ENCODE peak calls at places on chromosome X, in seven cellular contexts. One of them, this sample, is unnamed. For H3K4me1, the result is how much of the 10 kb centered on the place peaks cover.

GRCh38 chrX:21708116-21708515 is 49.8 kb downstream of the SMPX start:
- DNase-seq in IMR-90: no peak
- DNase-seq in heart right ventricle: no peak
- DNase-seq in upper lobe of left lung: no peak
- DNase-seq in mucosa of descending colon: no peak
- DNase-seq in CD8-positive, alpha-beta memory T cell: no peak
- DNase-seq in Caco-2: no peak
- DNase-seq in this sample: no peak

GRCh38 chrX:49106930-49107329 is 16.6 kb downstream of the GPKOW start:
- DNase-seq in heart right ventricle: peak
- DNase-seq in CD8-positive, alpha-beta memory T cell: no peak
- DNase-seq in upper lobe of left lung: peak
- DNase-seq in mucosa of descending colon: no peak
- DNase-seq in Caco-2: peak
- DNase-seq in IMR-90: peak
- DNase-seq in this sample: no peak

GRCh38 chrX:38652934-38653442 is 91.6 kb downstream of the TSPAN7 start:
- DNase-seq in CD8-positive, alpha-beta memory T cell: no peak
- DNase-seq in heart right ventricle: no peak
- DNase-seq in upper lobe of left lung: no peak
- DNase-seq in IMR-90: no peak
- DNase-seq in Caco-2: no peak
- DNase-seq in mucosa of descending colon: no peak
- DNase-seq in this sample: no peak

GRCh38 chrX:21757960-21758359 is at the start of gene SMPX:
- DNase-seq in CD8-positive, alpha-beta memory T cell: no peak
- DNase-seq in IMR-90: no peak
- DNase-seq in upper lobe of left lung: no peak
- DNase-seq in Caco-2: no peak
- DNase-seq in heart right ventricle: peak
- DNase-seq in mucosa of descending colon: no peak
- DNase-seq in this sample: no peak

GRCh38 chrX:132480581-132481203 is 8.1 kb downstream of the MBNL3 start:
- DNase-seq in IMR-90: peak
- DNase-seq in Caco-2: no peak
- DNase-seq in upper lobe of left lung: peak
- DNase-seq in mucosa of descending colon: peak
- DNase-seq in heart right ventricle: no peak
- DNase-seq in CD8-positive, alpha-beta memory T cell: peak
- DNase-seq in this sample: peak

GRCh38 chrX:7948483-7948882 is 21.3 kb upstream of the PNPLA4 start:
- DNase-seq in upper lobe of left lung: no peak
- DNase-seq in IMR-90: no peak
- DNase-seq in CD8-positive, alpha-beta memory T cell: no peak
- DNase-seq in mucosa of descending colon: no peak
- DNase-seq in Caco-2: no peak
- DNase-seq in heart right ventricle: no peak
- DNase-seq in this sample: no peak

GRCh38 chrX:340121-340520 is 21.5 kb upstream of the GTPBP6 start:
- DNase-seq in CD8-positive, alpha-beta memory T cell: no peak
- DNase-seq in upper lobe of left lung: no peak
- DNase-seq in mucosa of descending colon: peak
- DNase-seq in heart right ventricle: no peak
- DNase-seq in Caco-2: no peak
- DNase-seq in IMR-90: no peak
- DNase-seq in this sample: no peak

GRCh38 chrX:17944833-17945497 is 83.9 kb upstream of the RAI2 start:
- DNase-seq in Caco-2: peak
- DNase-seq in IMR-90: no peak
- DNase-seq in heart right ventricle: no peak
- DNase-seq in mucosa of descending colon: no peak
- DNase-seq in upper lobe of left lung: no peak
- DNase-seq in CD8-positive, alpha-beta memory T cell: no peak
- DNase-seq in this sample: no peak

GRCh38 chrX:85065512-85066198 is 62.0 kb downstream of the APOOL start:
- DNase-seq in mucosa of descending colon: no peak
- DNase-seq in heart right ventricle: no peak
- DNase-seq in CD8-positive, alpha-beta memory T cell: no peak
- DNase-seq in upper lobe of left lung: no peak
- DNase-seq in IMR-90: no peak
- DNase-seq in Caco-2: no peak
- DNase-seq in this sample: no peak

GRCh38 chrX:119647552-119648420 is 41.6 kb upstream of the NKRF start:
- DNase-seq in IMR-90: no peak
- DNase-seq in upper lobe of left lung: no peak
- DNase-seq in Caco-2: no peak
- DNase-seq in heart right ventricle: no peak
- DNase-seq in CD8-positive, alpha-beta memory T cell: peak
- DNase-seq in mucosa of descending colon: no peak
- DNase-seq in this sample: peak

GRCh38 chrX:20514358-20514757 is 247.6 kb upstream of the RPS6KA3 start:
- DNase-seq in Caco-2: no peak
- DNase-seq in IMR-90: peak
- DNase-seq in upper lobe of left lung: peak
- DNase-seq in CD8-positive, alpha-beta memory T cell: no peak
- DNase-seq in heart right ventricle: no peak
- DNase-seq in mucosa of descending colon: no peak
- DNase-seq in this sample: no peak

GRCh38 chrX:15605233-15605632 is 4.5 kb upstream of the ACE2 start:
- DNase-seq in Caco-2: no peak
- DNase-seq in upper lobe of left lung: no peak
- DNase-seq in mucosa of descending colon: no peak
- DNase-seq in IMR-90: no peak
- DNase-seq in CD8-positive, alpha-beta memory T cell: no peak
- DNase-seq in heart right ventricle: no peak
- DNase-seq in this sample: no peak

GRCh38 chrX:119238557-119238956 is 2.5 kb downstream of the PGRMC1 start:
- DNase-seq in heart right ventricle: no peak
- DNase-seq in Caco-2: no peak
- DNase-seq in upper lobe of left lung: no peak
- DNase-seq in mucosa of descending colon: no peak
- DNase-seq in IMR-90: peak
- DNase-seq in CD8-positive, alpha-beta memory T cell: no peak
- DNase-seq in this sample: no peak

DNA sequence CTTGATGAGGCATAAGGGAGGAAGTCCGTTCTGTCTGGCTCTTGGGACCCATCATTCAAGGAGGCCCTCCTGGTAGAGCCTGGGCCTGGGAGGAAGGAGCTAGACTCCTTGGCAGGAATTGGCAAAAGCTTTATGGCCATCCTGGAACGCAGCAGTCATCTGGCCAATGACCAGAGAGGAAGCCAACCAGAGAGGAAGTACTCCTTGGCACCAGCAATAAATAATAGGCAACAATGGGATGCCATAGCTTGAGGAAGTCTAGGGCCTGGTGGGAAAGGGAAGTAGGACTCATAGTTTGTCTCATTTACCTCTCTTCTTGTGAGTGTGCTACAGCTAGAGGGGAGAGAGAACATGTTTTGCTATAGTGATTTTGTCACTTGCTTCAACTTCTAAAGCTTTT is 53.1 kb downstream of the MSN start:
- DNase-seq in heart right ventricle: no peak
- DNase-seq in upper lobe of left lung: no peak
- DNase-seq in mucosa of descending colon: no peak
- DNase-seq in Caco-2: no peak
- DNase-seq in CD8-positive, alpha-beta memory T cell: no peak
- DNase-seq in IMR-90: no peak
- DNase-seq in this sample: no peak
- H3K4me1 ChIP-seq in heart right ventricle: half or more
- H3K4me1 ChIP-seq in upper lobe of left lung: under half
- H3K4me1 ChIP-seq in mucosa of descending colon: under half
- H3K4me1 ChIP-seq in Caco-2: under half
- H3K4me1 ChIP-seq in CD8-positive, alpha-beta memory T cell: half or more
- H3K4me1 ChIP-seq in IMR-90: under half
- H3K4me1 ChIP-seq in this sample: under half

GRCh38 chrX:40079572-40079971 is 18.2 kb downstream of the BCOR start:
- DNase-seq in heart right ventricle: no peak
- DNase-seq in Caco-2: no peak
- DNase-seq in IMR-90: no peak
- DNase-seq in CD8-positive, alpha-beta memory T cell: no peak
- DNase-seq in upper lobe of left lung: no peak
- DNase-seq in mucosa of descending colon: no peak
- DNase-seq in this sample: no peak
- H3K4me1 ChIP-seq in heart right ventricle: under half
- H3K4me1 ChIP-seq in Caco-2: under half
- H3K4me1 ChIP-seq in IMR-90: under half
- H3K4me1 ChIP-seq in CD8-positive, alpha-beta memory T cell: under half
- H3K4me1 ChIP-seq in upper lobe of left lung: under half
- H3K4me1 ChIP-seq in mucosa of descending colon: under half
- H3K4me1 ChIP-seq in this sample: under half

GRCh38 chrX:10756365-10756915 is 136.1 kb upstream of the MID1 start:
- DNase-seq in Caco-2: peak
- DNase-seq in heart right ventricle: no peak
- DNase-seq in IMR-90: peak
- DNase-seq in CD8-positive, alpha-beta memory T cell: no peak
- DNase-seq in mucosa of descending colon: no peak
- DNase-seq in upper lobe of left lung: no peak
- DNase-seq in this sample: no peak
- H3K4me1 ChIP-seq in Caco-2: under half
- H3K4me1 ChIP-seq in heart right ventricle: under half
- H3K4me1 ChIP-seq in IMR-90: under half
- H3K4me1 ChIP-seq in CD8-positive, alpha-beta memory T cell: under half
- H3K4me1 ChIP-seq in mucosa of descending colon: under half
- H3K4me1 ChIP-seq in upper lobe of left lung: under half
- H3K4me1 ChIP-seq in this sample: under half

DNA sequence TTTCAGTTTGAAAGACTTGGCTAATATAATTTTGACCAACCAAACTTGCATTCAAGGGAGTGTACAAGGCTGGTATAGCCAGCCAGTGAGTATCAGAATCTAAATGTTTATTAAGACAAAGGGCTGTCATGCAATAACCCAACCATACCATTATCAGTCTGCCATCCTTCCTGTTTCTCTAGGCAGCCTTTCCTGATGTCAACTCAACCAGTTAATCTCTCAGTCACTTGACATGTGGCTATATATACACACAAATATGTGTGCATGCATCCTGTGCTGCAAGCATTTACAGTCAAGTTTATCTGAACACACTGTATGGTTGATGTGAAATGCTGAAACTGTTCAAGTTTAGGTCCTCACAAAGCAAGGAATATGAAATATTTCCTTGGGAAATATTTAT is 17.2 kb downstream of the BTK start:
- DNase-seq in CD8-positive, alpha-beta memory T cell: no peak
- DNase-seq in mucosa of descending colon: no peak
- DNase-seq in IMR-90: no peak
- DNase-seq in upper lobe of left lung: no peak
- DNase-seq in Caco-2: no peak
- DNase-seq in heart right ventricle: no peak
- DNase-seq in this sample: no peak
- H3K4me1 ChIP-seq in CD8-positive, alpha-beta memory T cell: under half
- H3K4me1 ChIP-seq in mucosa of descending colon: under half
- H3K4me1 ChIP-seq in IMR-90: under half
- H3K4me1 ChIP-seq in upper lobe of left lung: under half
- H3K4me1 ChIP-seq in Caco-2: under half
- H3K4me1 ChIP-seq in heart right ventricle: under half
- H3K4me1 ChIP-seq in this sample: under half

DNA sequence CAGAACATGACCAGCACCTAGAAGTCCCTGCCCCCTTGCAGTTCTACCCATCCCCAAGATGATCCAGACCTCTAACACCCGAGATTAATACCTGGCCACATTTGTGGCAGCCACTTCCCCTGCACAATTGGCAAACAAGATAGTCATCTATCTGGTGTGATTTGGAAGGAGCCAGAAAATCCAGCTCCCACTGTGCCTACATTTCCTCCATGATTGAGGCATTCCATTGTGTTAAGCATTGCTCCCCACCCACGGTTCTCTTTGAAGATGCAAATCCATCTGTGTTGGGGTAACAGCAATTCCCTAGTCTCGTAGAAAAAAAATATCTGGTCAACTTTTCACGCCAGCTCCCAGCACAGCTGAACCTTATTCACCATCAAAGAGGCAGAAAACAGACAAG is 405.0 kb downstream of the BCOR start:
- DNase-seq in heart right ventricle: no peak
- DNase-seq in IMR-90: no peak
- DNase-seq in CD8-positive, alpha-beta memory T cell: no peak
- DNase-seq in upper lobe of left lung: no peak
- DNase-seq in mucosa of descending colon: no peak
- DNase-seq in Caco-2: no peak
- DNase-seq in this sample: no peak
- H3K4me1 ChIP-seq in heart right ventricle: under half
- H3K4me1 ChIP-seq in IMR-90: under half
- H3K4me1 ChIP-seq in CD8-positive, alpha-beta memory T cell: under half
- H3K4me1 ChIP-seq in upper lobe of left lung: under half
- H3K4me1 ChIP-seq in mucosa of descending colon: under half
- H3K4me1 ChIP-seq in Caco-2: under half
- H3K4me1 ChIP-seq in this sample: under half

This sample was measured in effector memory CD4-positive, alpha-beta T cell.